ENCODE peak calls at places on chromosome 14, in eight cellular contexts. A is Peyer's patch, N is stomach, D is A549, V is heart left ventricle, I is IMR-90, B is body of pancreas, K is uterus. F is an unnamed sample.

GRCh38 chr14:26137161-26137560 is 460.7 kb downstream of the NOVA1 start:
- DNase-seq in A (no peak), N (no peak), D (no peak), V (no peak), I (no peak), B (no peak), K (no peak), F (no peak)

GRCh38 chr14:56120091-56120632 is 2.0 kb downstream of the PELI2 start:
- DNase-seq in A (no peak), N (no peak), D (no peak), V (no peak), I (peak), B (no peak), K (no peak), F (peak)

GRCh38 chr14:52013984-52014600 is 24.7 kb downstream of the RTRAF start:
- DNase-seq in A (no peak), N (no peak), D (peak), V (no peak), I (no peak), B (no peak), K (no peak), F (no peak)

GRCh38 chr14:99899578-99900178 is 106.5 kb downstream of the EML1 start:
- DNase-seq in A (no peak), N (no peak), D (no peak), V (no peak), I (peak), B (no peak), K (no peak), F (no peak)

GRCh38 chr14:35504260-35504659 is 29.7 kb upstream of the INSM2 start:
- DNase-seq in A (no peak), N (no peak), D (no peak), V (no peak), I (no peak), B (no peak), K (no peak), F (no peak)

GRCh38 chr14:52131640-52132320 is 62.9 kb upstream of the NID2 start:
- DNase-seq in A (no peak), N (peak), D (peak), V (peak), I (peak), B (peak), K (peak), F (peak)

GRCh38 chr14:52055215-52055614 is 13.6 kb downstream of the NID2 start:
- DNase-seq in A (no peak), N (no peak), D (no peak), V (no peak), I (peak), B (no peak), K (no peak), F (no peak)

GRCh38 chr14:51328089-51328941 is 88.3 kb downstream of the TMX1 start:
- DNase-seq in A (no peak), N (no peak), D (no peak), V (peak), I (peak), B (no peak), K (peak), F (no peak)

GRCh38 chr14:101715209-101716076 is 46.1 kb upstream of the PPP2R5C start:
- DNase-seq in A (no peak), N (peak), D (no peak), V (no peak), I (no peak), B (peak), K (no peak), F (no peak)

GRCh38 chr14:100536141-100536540 is 51.1 kb downstream of the BEGAIN start:
- DNase-seq in A (peak), N (no peak), D (no peak), V (peak), I (no peak), B (no peak), K (no peak), F (no peak)

GRCh38 chr14:69237584-69237983 is 22.4 kb upstream of the GALNT16 start:
- DNase-seq in A (no peak), N (no peak), D (no peak), V (no peak), I (no peak), B (no peak), K (no peak), F (no peak)

GRCh38 chr14:52267501-52268190 is at the start of gene PTGDR:
- DNase-seq in A (peak), N (peak), D (no peak), V (peak), I (no peak), B (no peak), K (no peak), F (no peak)

GRCh38 chr14:68146812-68147211 is 327.2 kb downstream of the RAD51B start:
- DNase-seq in A (no peak), N (no peak), D (peak), V (no peak), I (peak), B (no peak), K (no peak), F (peak)

GRCh38 chr14:63454863-63455622 is 88.1 kb downstream of the PPP2R5E start:
- DNase-seq in A (no peak), N (peak), D (no peak), V (peak), I (peak), B (peak), K (no peak), F (no peak)

GRCh38 chr14:88013750-88014349 is 8.9 kb downstream of the GPR65 start:
- DNase-seq in A (peak), N (peak), D (peak), V (peak), I (peak), B (peak), K (peak), F (peak)

GRCh38 chr14:67411820-67412421 is at the start of gene PLEK2:
- DNase-seq in A (peak), N (peak), D (peak), V (no peak), I (no peak), B (peak), K (no peak), F (no peak)

GRCh38 chr14:53412819-53413664 is 259.9 kb upstream of the DDHD1 start:
- DNase-seq in A (no peak), N (no peak), D (no peak), V (no peak), I (no peak), B (no peak), K (no peak), F (no peak)

GRCh38 chr14:21191809-21192446 is 36.1 kb upstream of the OR5AU1 start:
- DNase-seq in A (peak), N (peak), D (peak), V (peak), I (no peak), B (peak), K (peak), F (peak)

GRCh38 chr14:20750194-20750593 is 4.5 kb downstream of the EDDM3A start:
- DNase-seq in A (no peak), N (no peak), D (no peak), V (no peak), I (no peak), B (no peak), K (no peak), F (no peak)

GRCh38 chr14:104732931-104733681 is 9.1 kb downstream of the ADSS1 start:
- DNase-seq in A (peak), N (peak), D (no peak), V (no peak), I (no peak), B (no peak), K (no peak), F (no peak)

GRCh38 chr14:71355324-71356201 is 448.3 kb downstream of the PCNX1 start:
- DNase-seq in A (no peak), N (peak), D (no peak), V (no peak), I (peak), B (no peak), K (peak), F (no peak)

GRCh38 chr14:99537399-99537798 is 56.2 kb downstream of the CCNK start:
- DNase-seq in A (no peak), N (no peak), D (peak), V (peak), I (peak), B (no peak), K (peak), F (no peak)

GRCh38 chr14:61860294-61860918 is 98.2 kb downstream of the SNAPC1 start:
- DNase-seq in A (no peak), N (peak), D (peak), V (no peak), I (peak), B (peak), K (no peak), F (peak)

GRCh38 chr14:37081220-37081619 is 91.2 kb downstream of the SLC25A21 start:
- DNase-seq in A (no peak), N (no peak), D (no peak), V (no peak), I (peak), B (no peak), K (no peak), F (no peak)

GRCh38 chr14:105863296-105864108 is 337.1 kb downstream of the TMEM121 start:
- DNase-seq in A (peak), N (peak), D (no peak), V (no peak), I (no peak), B (peak), K (peak), F (peak)

GRCh38 chr14:61488417-61488816 is 167.0 kb downstream of the PRKCH start:
- DNase-seq in A (no peak), N (no peak), D (no peak), V (no peak), I (no peak), B (no peak), K (no peak), F (no peak)

GRCh38 chr14:97233319-97233980 is 436.3 kb downstream of the VRK1 start:
- DNase-seq in A (no peak), N (no peak), D (no peak), V (no peak), I (no peak), B (no peak), K (no peak), F (no peak)

GRCh38 chr14:69072584-69072983 is 80.3 kb downstream of the DCAF5 start:
- DNase-seq in A (no peak), N (no peak), D (no peak), V (no peak), I (no peak), B (no peak), K (no peak), F (no peak)

GRCh38 chr14:42994001-42994736 is 1387.5 kb downstream of the LRFN5 start:
- DNase-seq in A (no peak), N (no peak), D (peak), V (no peak), I (peak), B (no peak), K (no peak), F (no peak)

GRCh38 chr14:91369628-91370445 is 47.8 kb downstream of the CCDC88C start:
- DNase-seq in A (no peak), N (no peak), D (no peak), V (no peak), I (no peak), B (no peak), K (no peak), F (no peak)
- TF ChIP-seq POLR2A in A (no peak), N (no peak), D (no peak), V (no peak), I (no peak), B (no peak), K (no peak), F (no peak)

GRCh38 chr14:103385994-103386491 is 828 bp downstream of the MARK3 start:
- DNase-seq in A (peak), N (peak), D (no peak), V (peak), I (peak), B (peak), K (no peak), F (peak)

GRCh38 chr14:103385153-103385993 is at the start of gene MARK3:
- DNase-seq in A (peak), N (peak), D (peak), V (peak), I (peak), B (peak), K (peak), F (peak)

GRCh38 chr14:103384450-103385152 is 614 bp upstream of the MARK3 start:
- DNase-seq in A (no peak), N (no peak), D (no peak), V (no peak), I (no peak), B (no peak), K (no peak), F (no peak)

GRCh38 chr14:103388664-103389063 is 3.4 kb downstream of the MARK3 start:
- DNase-seq in A (no peak), N (no peak), D (no peak), V (no peak), I (no peak), B (no peak), K (no peak), F (no peak)

DNA sequence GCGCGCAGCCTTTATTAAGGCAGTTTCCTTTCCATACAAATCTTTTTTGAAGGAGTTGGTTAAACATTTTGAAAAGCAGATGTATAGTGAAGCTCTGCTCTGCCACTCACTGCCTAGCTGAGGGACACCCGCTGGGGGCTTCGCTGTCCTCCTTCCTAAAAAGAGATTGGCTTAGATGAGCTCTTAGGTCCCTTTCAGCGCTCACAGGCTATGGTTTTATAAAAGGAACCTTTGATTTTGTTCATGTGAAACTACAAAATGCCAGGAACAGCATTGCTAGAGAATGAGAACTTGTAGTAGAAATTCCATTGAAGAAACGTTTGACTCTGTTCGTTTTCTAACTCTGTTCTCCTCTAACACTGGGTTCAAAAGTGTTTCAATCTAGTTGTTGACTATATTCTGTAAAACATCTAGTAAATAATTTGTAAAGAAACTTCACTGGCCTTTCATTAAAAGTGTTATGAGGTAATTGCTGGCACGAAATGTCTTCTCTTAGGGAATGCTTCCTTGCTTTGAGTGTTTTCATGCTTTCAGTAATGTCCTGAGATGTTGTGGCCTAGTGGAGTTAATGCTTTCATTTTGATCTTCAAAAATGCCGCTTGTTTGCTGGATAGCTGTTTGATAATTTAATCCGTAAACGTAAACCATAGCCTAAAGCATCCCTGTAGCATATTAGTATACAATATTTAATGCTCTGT is 1.6 kb downstream of the MARK3 start:
- DNase-seq in A (no peak), N (no peak), D (no peak), V (no peak), I (peak), B (no peak), K (no peak), F (no peak)
- H3K27ac ChIP-seq in A (peak), N (peak), D (peak), V (peak), I (peak), B (peak), K (peak), F (peak)

DNA sequence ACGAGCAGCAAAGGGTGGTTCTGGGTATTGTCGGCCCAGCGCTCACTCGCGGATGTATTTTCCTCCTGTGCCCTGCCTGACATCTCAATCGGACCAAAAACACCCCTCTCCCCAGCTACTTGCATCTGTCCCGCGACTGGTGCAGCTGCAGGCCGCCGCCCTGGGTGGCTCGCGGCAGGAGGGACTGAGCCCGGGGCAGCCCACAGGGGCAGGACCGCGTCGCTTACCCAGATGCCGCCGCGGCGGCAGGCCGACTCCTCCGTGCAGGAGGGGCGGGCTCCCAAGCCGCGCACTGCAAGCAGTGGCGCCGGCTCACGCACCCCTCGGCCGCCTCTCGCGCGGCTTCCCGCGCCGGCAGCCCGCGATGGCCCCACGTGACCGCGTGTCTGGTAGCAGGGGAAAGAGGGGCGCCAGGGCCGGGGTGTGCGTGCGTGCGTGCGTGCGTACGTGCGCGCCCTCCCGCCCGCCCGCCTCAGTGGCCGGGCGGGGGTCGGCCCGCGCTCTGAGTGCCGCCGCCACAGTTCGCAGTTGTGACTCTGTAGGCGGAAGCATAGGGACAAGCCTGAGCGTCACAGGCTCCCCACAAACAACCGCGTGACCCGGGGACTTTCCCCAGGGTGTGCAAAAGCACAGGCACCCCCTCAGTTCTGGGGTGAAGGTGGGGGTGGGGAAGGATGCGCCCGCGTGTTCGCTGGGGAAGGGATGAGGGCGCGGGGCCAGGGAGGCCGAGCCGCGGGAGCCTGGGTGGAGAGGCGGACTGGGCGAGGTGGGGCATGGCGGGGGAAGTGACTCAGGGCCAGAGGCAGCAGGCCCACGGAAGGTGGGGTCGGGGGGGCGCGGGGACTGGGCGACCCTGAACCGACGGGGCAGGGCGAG is at the start of gene ZBTB25:
- DNase-seq in A (peak), N (peak), D (peak), V (peak), I (peak), B (peak), K (peak), F (peak)
- TF ChIP-seq POLR2A in A (peak), N (no peak), D (peak), V (no peak), I (peak), B (peak), K (peak), F (peak)

GRCh38 chr14:54902521-54903420 is at the start of gene GCH1:
- DNase-seq in A (peak), N (peak), D (peak), V (peak), I (peak), B (peak), K (peak), F (peak)
- H3K27ac ChIP-seq in A (peak), N (peak), D (peak), V (peak), I (no peak), B (peak), K (peak), F (no peak)

GRCh38 chr14:91509083-91509877 is 830 bp downstream of the PPP4R3A start:
- DNase-seq in A (peak), N (peak), D (peak), V (peak), I (no peak), B (peak), K (no peak), F (no peak)
- TF ChIP-seq POLR2A in A (peak), N (no peak), D (no peak), V (no peak), I (no peak), B (no peak), K (no peak), F (no peak)

F was measured in tibial nerve.